ENCODE peak calls at places on chromosome 12, in eight cellular contexts. One of them, this sample, is unnamed. For H3K36me3, the result is how much of the 10 kb centered on the place peaks cover.

GRCh38 chr12:65454115-65454823 is 175.8 kb downstream of the MSRB3 start:
- DNase-seq in fibroblast of lung: no peak
- DNase-seq in bronchial epithelial cell: no peak
- DNase-seq in BJ: no peak
- DNase-seq in heart right ventricle: no peak
- DNase-seq in left ventricle myocardium inferior: no peak
- DNase-seq in CD8-positive, alpha-beta T cell: no peak
- DNase-seq in kidney: no peak
- DNase-seq in this sample: no peak

GRCh38 chr12:78194448-78194847 is 363.8 kb downstream of the NAV3 start:
- DNase-seq in fibroblast of lung: peak
- DNase-seq in bronchial epithelial cell: peak
- DNase-seq in BJ: peak
- DNase-seq in heart right ventricle: no peak
- DNase-seq in left ventricle myocardium inferior: no peak
- DNase-seq in CD8-positive, alpha-beta T cell: no peak
- DNase-seq in kidney: no peak
- DNase-seq in this sample: no peak

GRCh38 chr12:91948504-91948903 is 197.1 kb downstream of the BTG1 start:
- DNase-seq in fibroblast of lung: no peak
- DNase-seq in bronchial epithelial cell: no peak
- DNase-seq in BJ: no peak
- DNase-seq in heart right ventricle: no peak
- DNase-seq in left ventricle myocardium inferior: no peak
- DNase-seq in CD8-positive, alpha-beta T cell: no peak
- DNase-seq in kidney: no peak
- DNase-seq in this sample: no peak

GRCh38 chr12:104064031-104064841 is at the start of gene HCFC2:
- DNase-seq in fibroblast of lung: peak
- DNase-seq in bronchial epithelial cell: peak
- DNase-seq in BJ: peak
- DNase-seq in heart right ventricle: peak
- DNase-seq in left ventricle myocardium inferior: peak
- DNase-seq in CD8-positive, alpha-beta T cell: peak
- DNase-seq in kidney: peak
- DNase-seq in this sample: peak

GRCh38 chr12:79858518-79858917 is 76.4 kb downstream of the PPP1R12A start:
- DNase-seq in fibroblast of lung: peak
- DNase-seq in bronchial epithelial cell: no peak
- DNase-seq in BJ: peak
- DNase-seq in heart right ventricle: no peak
- DNase-seq in left ventricle myocardium inferior: no peak
- DNase-seq in CD8-positive, alpha-beta T cell: no peak
- DNase-seq in kidney: no peak
- DNase-seq in this sample: no peak

GRCh38 chr12:55974308-55974724 is 438 bp downstream of the RAB5B start:
- DNase-seq in fibroblast of lung: peak
- DNase-seq in bronchial epithelial cell: peak
- DNase-seq in BJ: no peak
- DNase-seq in heart right ventricle: no peak
- DNase-seq in left ventricle myocardium inferior: no peak
- DNase-seq in CD8-positive, alpha-beta T cell: peak
- DNase-seq in kidney: no peak
- DNase-seq in this sample: peak

GRCh38 chr12:106378788-106379187 is 21.2 kb downstream of the POLR3B start:
- DNase-seq in fibroblast of lung: no peak
- DNase-seq in bronchial epithelial cell: no peak
- DNase-seq in BJ: no peak
- DNase-seq in heart right ventricle: no peak
- DNase-seq in left ventricle myocardium inferior: no peak
- DNase-seq in CD8-positive, alpha-beta T cell: no peak
- DNase-seq in kidney: no peak
- DNase-seq in this sample: no peak

GRCh38 chr12:6846316-6846869 is 4.7 kb downstream of the CDCA3 start:
- DNase-seq in fibroblast of lung: no peak
- DNase-seq in bronchial epithelial cell: no peak
- DNase-seq in BJ: no peak
- DNase-seq in heart right ventricle: no peak
- DNase-seq in left ventricle myocardium inferior: no peak
- DNase-seq in CD8-positive, alpha-beta T cell: no peak
- DNase-seq in kidney: no peak
- DNase-seq in this sample: no peak

GRCh38 chr12:18752280-18752920 is 14.5 kb downstream of the CAPZA3 start:
- DNase-seq in fibroblast of lung: peak
- DNase-seq in bronchial epithelial cell: peak
- DNase-seq in BJ: peak
- DNase-seq in heart right ventricle: peak
- DNase-seq in left ventricle myocardium inferior: peak
- DNase-seq in CD8-positive, alpha-beta T cell: no peak
- DNase-seq in kidney: no peak
- DNase-seq in this sample: no peak

GRCh38 chr12:74538491-74539258 is 1.0 kb downstream of the ATXN7L3B start:
- DNase-seq in fibroblast of lung: peak
- DNase-seq in bronchial epithelial cell: no peak
- DNase-seq in BJ: no peak
- DNase-seq in heart right ventricle: no peak
- DNase-seq in left ventricle myocardium inferior: no peak
- DNase-seq in CD8-positive, alpha-beta T cell: peak
- DNase-seq in kidney: no peak
- DNase-seq in this sample: peak

GRCh38 chr12:84910549-84911241 is 1.9 kb downstream of the SLC6A15 start:
- DNase-seq in fibroblast of lung: peak
- DNase-seq in bronchial epithelial cell: no peak
- DNase-seq in BJ: no peak
- DNase-seq in heart right ventricle: no peak
- DNase-seq in left ventricle myocardium inferior: no peak
- DNase-seq in CD8-positive, alpha-beta T cell: no peak
- DNase-seq in kidney: peak
- DNase-seq in this sample: no peak

GRCh38 chr12:120055639-120056038 is 60.9 kb downstream of the RAB35 start:
- DNase-seq in fibroblast of lung: no peak
- DNase-seq in bronchial epithelial cell: peak
- DNase-seq in BJ: no peak
- DNase-seq in heart right ventricle: no peak
- DNase-seq in left ventricle myocardium inferior: no peak
- DNase-seq in CD8-positive, alpha-beta T cell: no peak
- DNase-seq in kidney: no peak
- DNase-seq in this sample: no peak

GRCh38 chr12:63944586-63945228 is 100.2 kb downstream of the SRGAP1 start:
- DNase-seq in fibroblast of lung: no peak
- DNase-seq in bronchial epithelial cell: no peak
- DNase-seq in BJ: no peak
- DNase-seq in heart right ventricle: no peak
- DNase-seq in left ventricle myocardium inferior: no peak
- DNase-seq in CD8-positive, alpha-beta T cell: no peak
- DNase-seq in kidney: no peak
- DNase-seq in this sample: peak

GRCh38 chr12:3576891-3577290 is 85.9 kb downstream of the PRMT8 start:
- DNase-seq in fibroblast of lung: no peak
- DNase-seq in bronchial epithelial cell: no peak
- DNase-seq in BJ: no peak
- DNase-seq in heart right ventricle: no peak
- DNase-seq in left ventricle myocardium inferior: no peak
- DNase-seq in CD8-positive, alpha-beta T cell: no peak
- DNase-seq in kidney: no peak
- DNase-seq in this sample: no peak

GRCh38 chr12:95158919-95159318 is 58.3 kb downstream of the FGD6 start:
- DNase-seq in fibroblast of lung: no peak
- DNase-seq in bronchial epithelial cell: no peak
- DNase-seq in BJ: no peak
- DNase-seq in heart right ventricle: no peak
- DNase-seq in left ventricle myocardium inferior: no peak
- DNase-seq in CD8-positive, alpha-beta T cell: no peak
- DNase-seq in kidney: no peak
- DNase-seq in this sample: no peak

GRCh38 chr12:11756523-11756922 is 107.0 kb downstream of the ETV6 start:
- DNase-seq in fibroblast of lung: no peak
- DNase-seq in bronchial epithelial cell: no peak
- DNase-seq in BJ: no peak
- DNase-seq in heart right ventricle: no peak
- DNase-seq in left ventricle myocardium inferior: no peak
- DNase-seq in CD8-positive, alpha-beta T cell: no peak
- DNase-seq in kidney: no peak
- DNase-seq in this sample: no peak

GRCh38 chr12:106030210-106031175 is 108.3 kb downstream of the NUAK1 start:
- DNase-seq in fibroblast of lung: peak
- DNase-seq in bronchial epithelial cell: peak
- DNase-seq in BJ: peak
- DNase-seq in heart right ventricle: no peak
- DNase-seq in left ventricle myocardium inferior: no peak
- DNase-seq in CD8-positive, alpha-beta T cell: no peak
- DNase-seq in kidney: no peak
- DNase-seq in this sample: no peak

GRCh38 chr12:121697093-121697698 is 15.4 kb upstream of the TMEM120B start:
- DNase-seq in fibroblast of lung: peak
- DNase-seq in bronchial epithelial cell: peak
- DNase-seq in BJ: no peak
- DNase-seq in heart right ventricle: no peak
- DNase-seq in left ventricle myocardium inferior: no peak
- DNase-seq in CD8-positive, alpha-beta T cell: peak
- DNase-seq in kidney: no peak
- DNase-seq in this sample: no peak

GRCh38 chr12:49921936-49922335 is 18.2 kb upstream of the FAIM2 start:
- DNase-seq in fibroblast of lung: no peak
- DNase-seq in bronchial epithelial cell: peak
- DNase-seq in BJ: no peak
- DNase-seq in heart right ventricle: no peak
- DNase-seq in left ventricle myocardium inferior: no peak
- DNase-seq in CD8-positive, alpha-beta T cell: no peak
- DNase-seq in kidney: no peak
- DNase-seq in this sample: no peak

GRCh38 chr12:131711551-131712205 is 788 bp downstream of the SFSWAP start:
- DNase-seq in fibroblast of lung: no peak
- DNase-seq in bronchial epithelial cell: no peak
- DNase-seq in BJ: no peak
- DNase-seq in heart right ventricle: no peak
- DNase-seq in left ventricle myocardium inferior: no peak
- DNase-seq in CD8-positive, alpha-beta T cell: no peak
- DNase-seq in kidney: no peak
- DNase-seq in this sample: no peak

GRCh38 chr12:86729798-86730197 is 473.6 kb upstream of the MGAT4C start:
- DNase-seq in fibroblast of lung: peak
- DNase-seq in bronchial epithelial cell: no peak
- DNase-seq in BJ: no peak
- DNase-seq in heart right ventricle: no peak
- DNase-seq in left ventricle myocardium inferior: no peak
- DNase-seq in CD8-positive, alpha-beta T cell: no peak
- DNase-seq in kidney: no peak
- DNase-seq in this sample: no peak

DNA sequence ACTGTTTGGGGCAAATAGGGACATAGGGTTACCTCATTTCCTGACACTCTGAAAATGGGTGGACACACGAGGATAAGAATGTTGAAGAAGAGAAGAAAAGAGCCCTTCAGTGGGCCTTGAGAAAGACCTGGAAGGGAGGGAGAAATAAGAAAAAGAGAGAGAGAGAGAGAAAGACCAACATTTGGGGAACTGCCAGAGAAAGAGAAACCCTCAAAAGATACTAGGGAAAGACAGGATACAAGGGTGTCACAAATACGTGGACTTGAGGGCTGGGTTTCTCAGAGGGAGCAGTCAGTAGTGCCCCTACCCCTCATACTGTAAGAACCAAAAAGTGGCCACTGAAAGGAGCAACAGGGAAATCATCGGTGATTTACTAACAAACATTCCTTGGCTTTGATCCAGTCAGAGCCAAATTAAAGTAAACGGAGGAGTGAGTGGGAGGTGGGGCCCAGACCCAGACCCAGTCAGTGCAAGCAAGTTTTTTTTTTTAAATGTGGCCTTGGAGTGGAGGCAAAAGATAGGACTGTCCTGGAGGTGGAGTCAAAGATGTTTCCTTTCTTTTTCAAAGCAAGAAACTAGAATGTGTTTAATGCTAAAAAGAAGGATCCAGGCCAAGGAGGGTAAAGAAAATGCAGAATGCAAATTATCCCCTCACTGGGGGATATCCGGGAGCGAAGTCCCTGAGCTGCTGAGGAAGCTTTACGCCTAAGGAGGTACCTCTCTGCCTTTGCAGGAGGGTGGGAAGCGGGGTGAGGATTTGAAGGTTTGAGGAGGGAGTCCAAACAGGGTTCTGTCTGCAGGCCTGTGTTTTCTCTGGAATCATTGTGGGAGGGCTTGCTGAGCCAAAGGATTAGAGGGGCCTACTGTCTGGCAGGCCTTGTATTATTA is 143.4 kb upstream of the AMIGO2 start:
- DNase-seq in fibroblast of lung: no peak
- DNase-seq in bronchial epithelial cell: no peak
- DNase-seq in BJ: no peak
- DNase-seq in heart right ventricle: no peak
- DNase-seq in left ventricle myocardium inferior: no peak
- DNase-seq in CD8-positive, alpha-beta T cell: no peak
- DNase-seq in kidney: no peak
- DNase-seq in this sample: no peak
- H3K4me3 ChIP-seq in fibroblast of lung: no peak
- H3K4me3 ChIP-seq in bronchial epithelial cell: no peak
- H3K4me3 ChIP-seq in BJ: no peak
- H3K4me3 ChIP-seq in heart right ventricle: peak
- H3K4me3 ChIP-seq in left ventricle myocardium inferior: peak
- H3K4me3 ChIP-seq in CD8-positive, alpha-beta T cell: peak
- H3K4me3 ChIP-seq in kidney: peak
- H3K4me3 ChIP-seq in this sample: no peak

GRCh38 chr12:15995801-15996200 is 84.7 kb downstream of the DERA start:
- DNase-seq in fibroblast of lung: no peak
- DNase-seq in bronchial epithelial cell: no peak
- DNase-seq in BJ: no peak
- DNase-seq in heart right ventricle: no peak
- DNase-seq in left ventricle myocardium inferior: no peak
- DNase-seq in CD8-positive, alpha-beta T cell: no peak
- DNase-seq in kidney: no peak
- DNase-seq in this sample: no peak
- H3K36me3 ChIP-seq in fibroblast of lung: under half
- H3K36me3 ChIP-seq in bronchial epithelial cell: under half
- H3K36me3 ChIP-seq in BJ: under half
- H3K36me3 ChIP-seq in heart right ventricle: under half
- H3K36me3 ChIP-seq in left ventricle myocardium inferior: under half
- H3K36me3 ChIP-seq in CD8-positive, alpha-beta T cell: under half
- H3K36me3 ChIP-seq in kidney: under half
- H3K36me3 ChIP-seq in this sample: under half

GRCh38 chr12:124518051-124518932 is 49.1 kb downstream of the NCOR2 start:
- DNase-seq in fibroblast of lung: peak
- DNase-seq in bronchial epithelial cell: peak
- DNase-seq in BJ: peak
- DNase-seq in heart right ventricle: peak
- DNase-seq in left ventricle myocardium inferior: peak
- DNase-seq in CD8-positive, alpha-beta T cell: no peak
- DNase-seq in kidney: peak
- DNase-seq in this sample: peak
- TF ChIP-seq CTCF in fibroblast of lung: no peak
- TF ChIP-seq CTCF in bronchial epithelial cell: no peak
- TF ChIP-seq CTCF in BJ: no peak
- TF ChIP-seq CTCF in heart right ventricle: no peak
- TF ChIP-seq CTCF in left ventricle myocardium inferior: no peak
- TF ChIP-seq CTCF in CD8-positive, alpha-beta T cell: no peak
- TF ChIP-seq CTCF in kidney: no peak
- TF ChIP-seq CTCF in this sample: no peak

DNA sequence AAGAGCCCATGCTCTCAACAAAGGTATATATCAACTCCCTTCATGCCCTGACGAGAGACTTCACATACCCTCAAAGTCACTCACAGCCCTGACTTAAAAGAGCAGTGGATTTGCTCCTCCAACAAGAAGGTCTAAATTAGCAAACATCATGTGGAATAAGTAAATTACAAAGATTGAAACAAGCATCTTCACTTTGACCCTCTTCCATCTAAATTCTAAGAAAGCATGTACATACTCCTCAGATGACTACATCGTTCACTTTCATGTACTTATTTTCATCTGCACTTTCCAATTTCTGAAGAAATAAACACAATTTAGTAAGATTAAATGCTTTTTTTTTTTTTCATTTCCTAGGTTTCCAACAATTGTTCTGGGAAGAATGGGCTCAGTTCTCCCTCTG is 38.6 kb upstream of the KRR1 start:
- DNase-seq in fibroblast of lung: no peak
- DNase-seq in bronchial epithelial cell: no peak
- DNase-seq in BJ: no peak
- DNase-seq in heart right ventricle: no peak
- DNase-seq in left ventricle myocardium inferior: no peak
- DNase-seq in CD8-positive, alpha-beta T cell: no peak
- DNase-seq in kidney: no peak
- DNase-seq in this sample: no peak
- H3K4me3 ChIP-seq in fibroblast of lung: no peak
- H3K4me3 ChIP-seq in bronchial epithelial cell: no peak
- H3K4me3 ChIP-seq in BJ: no peak
- H3K4me3 ChIP-seq in heart right ventricle: no peak
- H3K4me3 ChIP-seq in left ventricle myocardium inferior: peak
- H3K4me3 ChIP-seq in CD8-positive, alpha-beta T cell: no peak
- H3K4me3 ChIP-seq in kidney: no peak
- H3K4me3 ChIP-seq in this sample: no peak

This sample was measured in thyroid gland.